ENCODE peak calls at places on chromosomes 13 and 19, in six cellular contexts. K is germinal center, D is fibroblast of mammary gland, H is cardiac muscle cell, E is retina, G is uterus. U is an unnamed sample.

GRCh38 chr13:99214232-99214631 is 13.6 kb downstream of the UBAC2 start:
- DNase-seq in D (no peak), H (no peak), K (peak; percentile 57), G (no peak), E (peak; percentile 29), U (no peak)

GRCh38 chr13:76297331-76297730 is 588.9 kb downstream of the KCTD12 start:
- DNase-seq in K (no peak), D (no peak), G (no peak), H (no peak), E (no peak), U (no peak)

GRCh38 chr13:46831588-46832194 is 34.7 kb upstream of the ESD start:
- DNase-seq in E (peak; percentile 36), H (peak; percentile 71), G (peak; percentile 36), K (peak; percentile 10), D (peak; percentile 71), U (peak; percentile 48)

GRCh38 chr13:50400930-50401553 is 385.8 kb downstream of the KCNRG start:
- DNase-seq in K (no peak), G (no peak), H (peak; percentile 88), E (peak; percentile 61), D (peak; percentile 94), U (peak; percentile 89)

GRCh38 chr19:54138777-54139256 is 1.3 kb downstream of the CNOT3 start:
- DNase-seq in K (no peak), G (no peak), H (no peak), D (no peak), E (no peak), U (no peak)

GRCh38 chr13:75050419-75051066 is 431.4 kb downstream of the TBC1D4 start:
- DNase-seq in G (no peak), H (peak; percentile 41), D (peak; percentile 12), E (peak; percentile 39), K (no peak), U (peak; percentile 45)

GRCh38 chr13:73073050-73073449 is 14.2 kb downstream of the KLF5 start:
- DNase-seq in K (no peak), G (no peak), E (no peak), D (no peak), H (peak; percentile 28), U (no peak)

GRCh38 chr13:41463823-41464602 is 6.7 kb downstream of the RGCC start:
- DNase-seq in K (peak; percentile 51), H (no peak), E (no peak), G (no peak), D (no peak), U (no peak)

GRCh38 chr19:55179570-55180484 is at the start of gene SYT5:
- DNase-seq in H (peak; percentile 42), G (no peak), K (peak; percentile 79), D (no peak), E (peak; percentile 72), U (peak; percentile 73)

GRCh38 chr19:44626067-44626624 is 12.8 kb downstream of the IGSF23 start:
- DNase-seq in K (no peak), E (no peak), H (peak; percentile 93), D (peak; percentile 94), G (no peak), U (peak; percentile 95)

GRCh38 chr13:46109451-46109850 is 4.6 kb upstream of the CPB2 start:
- DNase-seq in H (no peak), G (no peak), K (no peak), E (no peak), D (no peak), U (no peak)

GRCh38 chr13:46738055-46738454 is 58.9 kb downstream of the ESD start:
- DNase-seq in G (no peak), D (no peak), E (no peak), H (no peak), K (no peak), U (peak; percentile 47)

GRCh38 chr13:110593430-110594130 is 21.8 kb upstream of the NAXD start:
- DNase-seq in H (peak; percentile 71), G (no peak), E (no peak), K (peak; percentile 53), D (peak; percentile 75), U (no peak)